ENCODE peak calls at places on chromosomes 2 and 18, in four cellular contexts. L is K562, G is HepG2, M is GM12878. P is an unnamed sample.
A peak's percentile ranks its signal among the peaks of the same experiment; 100 is the strongest.

GRCh38 chr2:30233142-30233961 is 2.0 kb downstream of the LBH start:
- DNase-seq in L (no peak), G (no peak), M (no peak), P (no peak)

GRCh38 chr2:157874997-157875719 is 972 bp downstream of the ACVR1 start:
- DNase-seq in L (peak; percentile 65), G (no peak), M (no peak), P (peak; percentile 59)

GRCh38 chr2:80026040-80026729 is 278.4 kb downstream of the LRRTM1 start:
- DNase-seq in L (no peak), G (no peak), M (no peak), P (no peak)

GRCh38 chr2:102235491-102235890 is 48.7 kb downstream of the IL1RL2 start:
- DNase-seq in L (peak; percentile 50), G (peak; percentile 61), M (no peak), P (peak; percentile 56)

GRCh38 chr2:187614756-187615155 is 60.5 kb upstream of the TFPI start:
- DNase-seq in L (no peak), G (no peak), M (no peak), P (no peak)

GRCh38 chr2:64421199-64421598 is 32.8 kb upstream of the LGALSL start:
- DNase-seq in L (no peak), G (no peak), M (no peak), P (no peak)

GRCh38 chr2:114127372-114127771 is 237.5 kb downstream of the ACTR3 start:
- DNase-seq in L (no peak), G (no peak), M (no peak), P (no peak)

GRCh38 chr2:168348076-168348475 is 100.7 kb upstream of the STK39 start:
- DNase-seq in L (peak; percentile 66), G (peak; percentile 73), M (no peak), P (peak; percentile 86)

GRCh38 chr2:154375625-154376020 is 322.9 kb upstream of the KCNJ3 start:
- DNase-seq in L (no peak), G (peak; percentile 54), M (no peak), P (peak; percentile 85)

GRCh38 chr18:457120-457519 is 43.4 kb downstream of the COLEC12 start:
- DNase-seq in L (no peak), G (no peak), M (no peak), P (no peak)

GRCh38 chr2:24825883-24826800 is 32.9 kb downstream of the CENPO start:
- DNase-seq in L (no peak), G (no peak), M (no peak), P (peak; percentile 57)

GRCh38 chr2:180644709-180645108 is 335.7 kb upstream of the UBE2E3 start:
- DNase-seq in L (no peak), G (no peak), M (no peak), P (no peak)

GRCh38 chr2:58502931-58503330 is 261.8 kb upstream of the FANCL start:
- DNase-seq in L (no peak), G (no peak), M (no peak), P (no peak)

GRCh38 chr2:197191177-197191947 is 119.2 kb downstream of the ANKRD44 start:
- DNase-seq in L (peak; percentile 29), G (peak; percentile 40), M (no peak), P (peak; percentile 71)

GRCh38 chr2:60936757-60937156 is 55.4 kb downstream of the REL start:
- DNase-seq in L (no peak), G (no peak), M (no peak), P (no peak)

GRCh38 chr2:1455466-1455865 is 42.2 kb downstream of the TPO start:
- DNase-seq in L (no peak), G (no peak), M (no peak), P (no peak)

GRCh38 chr2:67256892-67257291 is 140.2 kb upstream of the ETAA1 start:
- DNase-seq in L (no peak), G (no peak), M (no peak), P (no peak)

GRCh38 chr2:161905389-161906046 is 168.5 kb downstream of the DPP4 start:
- DNase-seq in L (no peak), G (peak; percentile 11), M (peak; percentile 62), P (no peak)

GRCh38 chr2:70529663-70530062 is 24.0 kb downstream of the TGFA start:
- DNase-seq in L (no peak), G (no peak), M (no peak), P (no peak)

GRCh38 chr2:218406949-218407703 is 7.5 kb downstream of the CTDSP1 start:
- DNase-seq in L (peak; percentile 61), G (no peak), M (peak; percentile 27), P (no peak)

GRCh38 chr2:210888035-210888434 is 331.6 kb downstream of the CPS1 start:
- DNase-seq in L (no peak), G (no peak), M (no peak), P (no peak)

GRCh38 chr2:120747281-120747680 is 11.6 kb downstream of the GLI2 start:
- DNase-seq in L (no peak), G (no peak), M (no peak), P (no peak)

GRCh38 chr2:56357655-56358295 is 174.0 kb downstream of the CCDC85A start:
- DNase-seq in L (no peak), G (no peak), M (no peak), P (no peak)

GRCh38 chr18:379665-380356 is 112.0 kb upstream of the THOC1 start:
- DNase-seq in L (no peak), G (no peak), M (no peak), P (no peak)

GRCh38 chr2:164589522-164589921 is 31.8 kb downstream of the GRB14 start:
- DNase-seq in L (no peak), G (no peak), M (no peak), P (no peak)

GRCh38 chr2:164595031-164595430 is 26.3 kb downstream of the GRB14 start:
- DNase-seq in L (no peak), G (no peak), M (no peak), P (no peak)

GRCh38 chr2:164597988-164598387 is 23.3 kb downstream of the GRB14 start:
- DNase-seq in L (no peak), G (no peak), M (no peak), P (no peak)

GRCh38 chr2:164593541-164593940 is 27.7 kb downstream of the GRB14 start:
- DNase-seq in L (no peak), G (no peak), M (no peak), P (peak; percentile 63)

GRCh38 chr2:164593959-164594358 is 27.3 kb downstream of the GRB14 start:
- DNase-seq in L (no peak), G (no peak), M (no peak), P (no peak)
- TF ChIP-seq JUNB in L (no peak), G (no peak), M (no peak), P (no peak)

GRCh38 chr2:73292316-73292905 is 937 bp downstream of the EGR4 start:
- DNase-seq in L (no peak), G (no peak), M (no peak), P (peak; percentile 21)
- TF ChIP-seq EZH2 in L (no peak), G (peak; percentile 27), M (no peak), P (peak; percentile 33)

GRCh38 chr2:118062048-118062447 is 26.2 kb upstream of the INSIG2 start:
- DNase-seq in L (no peak), G (no peak), M (no peak), P (no peak)

GRCh38 chr2:118062669-118063068 is 25.6 kb upstream of the INSIG2 start:
- DNase-seq in L (no peak), G (peak; percentile 23), M (no peak), P (no peak)

GRCh38 chr2:118061135-118061955 is 26.9 kb upstream of the INSIG2 start:
- DNase-seq in L (peak; percentile 24), G (peak; percentile 52), M (peak; percentile 57), P (peak; percentile 71)

GRCh38 chr2:118065015-118065666 is 23.1 kb upstream of the INSIG2 start:
- DNase-seq in L (no peak), G (no peak), M (no peak), P (no peak)

GRCh38 chr2:118065927-118066326 is 22.3 kb upstream of the INSIG2 start:
- DNase-seq in L (peak; percentile 7), G (no peak), M (no peak), P (no peak)
- TF ChIP-seq JUNB in L (no peak), G (no peak), M (no peak), P (no peak)

DNA sequence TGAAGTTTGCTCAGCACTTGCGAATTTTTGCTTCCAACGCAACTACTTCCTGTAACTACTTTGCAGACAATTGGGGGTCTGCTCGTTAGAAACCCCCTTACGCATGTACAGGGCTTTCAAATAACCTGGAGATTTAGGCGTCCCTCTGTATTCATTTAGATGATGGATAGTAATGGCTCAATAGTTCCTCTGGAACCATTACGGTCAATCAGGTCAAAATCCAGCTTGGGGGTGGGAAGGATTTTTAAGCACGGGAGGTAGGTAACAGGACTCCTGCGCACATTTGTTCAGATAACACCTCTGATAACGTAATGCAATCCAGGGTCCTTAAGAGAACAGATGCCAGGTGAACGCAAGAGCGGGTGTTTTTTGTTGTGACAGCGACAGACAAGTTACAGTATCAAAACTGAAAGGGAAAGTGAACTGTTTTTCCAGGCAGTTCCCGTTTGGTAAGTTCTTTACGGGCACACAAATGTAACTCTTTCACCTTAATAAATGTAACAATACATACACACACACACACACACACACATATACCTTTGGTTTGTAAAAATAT is 3.7 kb upstream of the OSR1 start:
- DNase-seq in L (no peak), G (no peak), M (no peak), P (no peak)
- TF ChIP-seq EZH2 in L (no peak), G (no peak), M (peak; percentile 98), P (peak; percentile 90)

DNA sequence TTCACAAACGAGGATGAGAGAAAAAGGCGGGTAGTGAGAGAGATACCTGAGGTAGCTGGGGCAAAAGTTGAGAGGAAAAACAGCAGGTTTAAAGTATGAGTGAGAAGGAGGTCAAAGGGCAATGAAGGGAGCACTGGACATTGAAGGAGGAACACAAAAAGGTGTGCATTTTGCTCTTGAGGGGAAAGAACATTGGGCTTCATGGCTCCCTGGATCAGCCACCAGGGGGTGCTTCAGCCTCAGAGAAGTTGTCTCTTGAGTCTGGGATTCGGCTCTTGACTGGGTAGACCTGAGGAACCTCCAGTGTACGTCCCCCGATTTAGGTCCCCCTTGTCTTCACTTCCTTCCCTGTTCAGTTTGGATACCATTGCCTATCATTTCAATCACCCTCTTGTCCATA is 128.5 kb downstream of the RAPGEF4 start:
- DNase-seq in L (peak; percentile 66), G (peak; percentile 13), M (peak; percentile 3), P (peak; percentile 82)
- TF ChIP-seq JUNB in L (no peak), G (no peak), M (no peak), P (no peak)

P was measured in GM23338.